ENCODE peak calls at places on chromosomes 3 and 15, in ten cellular contexts. U is esophagus squamous epithelium, T is transverse colon, D is fibroblast of lung, V is HCT116, M is uterus, W is lung, E is tibial nerve, H is lower lobe of right lung, S is upper lobe of right lung. P is an unnamed sample.

GRCh38 chr15:25858952-25859760 is 4.0 kb downstream of the ATP10A start:
- DNase-seq in U (no peak), T (no peak), D (no peak), V (no peak), M (no peak), W (no peak), E (no peak), H (no peak), S (no peak), P (no peak)

GRCh38 chr3:159082514-159082913 is 280.7 kb downstream of the MFSD1 start:
- DNase-seq in U (no peak), T (no peak), D (no peak), V (no peak), M (no peak), W (no peak), E (no peak), H (no peak), S (no peak), P (no peak)

GRCh38 chr15:39495871-39496459 is 84.9 kb upstream of the THBS1 start:
- DNase-seq in U (no peak), T (no peak), D (peak; percentile 9), V (no peak), M (no peak), W (no peak), E (no peak), H (no peak), S (no peak), P (no peak)

GRCh38 chr3:17832021-17832420 is 89.6 kb upstream of the TBC1D5 start:
- DNase-seq in U (no peak), T (no peak), D (no peak), V (no peak), M (no peak), W (no peak), E (no peak), H (no peak), S (no peak), P (no peak)

GRCh38 chr3:122880624-122881023 is 85.8 kb downstream of the SLC49A4 start:
- DNase-seq in U (no peak), T (peak; percentile 16), D (no peak), V (no peak), M (no peak), W (no peak), E (no peak), H (no peak), S (no peak), P (no peak)

GRCh38 chr3:128555098-128555825 is 62.3 kb upstream of the GATA2 start:
- DNase-seq in U (no peak), T (peak; percentile 16), D (no peak), V (no peak), M (peak; percentile 43), W (peak; percentile 50), E (no peak), H (peak; percentile 69), S (peak; percentile 78), P (no peak)

GRCh38 chr3:131503328-131503650 is 518 bp upstream of the MRPL3 start:
- DNase-seq in U (no peak), T (no peak), D (no peak), V (no peak), M (no peak), W (no peak), E (no peak), H (no peak), S (no peak), P (no peak)

GRCh38 chr3:193863657-193864323 is 270.8 kb downstream of the OPA1 start:
- DNase-seq in U (no peak), T (no peak), D (no peak), V (no peak), M (no peak), W (no peak), E (peak; percentile 12), H (no peak), S (no peak), P (peak; percentile 53)

GRCh38 chr3:5278666-5279065 is 91.2 kb downstream of the EDEM1 start:
- DNase-seq in U (no peak), T (no peak), D (no peak), V (no peak), M (no peak), W (no peak), E (no peak), H (no peak), S (no peak), P (no peak)

GRCh38 chr3:177282028-177282655 is 84.9 kb upstream of the TBL1XR1 start:
- DNase-seq in U (no peak), T (peak; percentile 35), D (no peak), V (no peak), M (no peak), W (no peak), E (no peak), H (no peak), S (no peak), P (no peak)

GRCh38 chr3:127744875-127745274 is 72.1 kb downstream of the ABTB1 start:
- DNase-seq in U (no peak), T (no peak), D (no peak), V (no peak), M (no peak), W (no peak), E (no peak), H (no peak), S (no peak), P (no peak)

GRCh38 chr3:170522171-170522570 is 63.7 kb downstream of the SLC7A14 start:
- DNase-seq in U (no peak), T (no peak), D (peak; percentile 54), V (no peak), M (no peak), W (no peak), E (no peak), H (no peak), S (no peak), P (no peak)

GRCh38 chr3:169836058-169836941 is 23.6 kb upstream of the LRRC34 start:
- DNase-seq in U (no peak), T (no peak), D (peak; percentile 36), V (no peak), M (no peak), W (no peak), E (no peak), H (no peak), S (no peak), P (no peak)

GRCh38 chr3:197367081-197367780 is 68.8 kb upstream of the DLG1 start:
- DNase-seq in U (peak; percentile 17), T (no peak), D (peak; percentile 49), V (no peak), M (no peak), W (peak; percentile 87), E (no peak), H (peak; percentile 90), S (peak; percentile 91), P (peak; percentile 49)

GRCh38 chr15:48579945-48580671 is 65.4 kb downstream of the FBN1 start:
- DNase-seq in U (no peak), T (no peak), D (peak; percentile 50), V (no peak), M (no peak), W (no peak), E (no peak), H (no peak), S (no peak), P (no peak)

GRCh38 chr3:42503957-42504333 is 1.5 kb downstream of the VIPR1 start:
- DNase-seq in U (no peak), T (peak; percentile 10), D (no peak), V (no peak), M (no peak), W (no peak), E (no peak), H (no peak), S (peak; percentile 21), P (no peak)

GRCh38 chr15:68558318-68559305 is 20.2 kb upstream of the CORO2B start:
- DNase-seq in U (no peak), T (peak; percentile 18), D (no peak), V (no peak), M (peak; percentile 23), W (no peak), E (no peak), H (no peak), S (no peak), P (no peak)

GRCh38 chr15:62390793-62391543 is 225.9 kb upstream of the C2CD4B start:
- DNase-seq in U (no peak), T (peak; percentile 44), D (peak; percentile 46), V (no peak), M (peak; percentile 41), W (peak; percentile 39), E (peak; percentile 23), H (peak; percentile 56), S (peak; percentile 75), P (peak; percentile 32)
- TF ChIP-seq CTCF in U (no peak), T (no peak), D (no peak), V (no peak), M (no peak), W (no peak), E (no peak), H (no peak), S (no peak), P (no peak)

GRCh38 chr15:89278307-89278706 is 34.5 kb downstream of the FANCI start:
- DNase-seq in U (no peak), T (no peak), D (peak; percentile 27), V (no peak), M (no peak), W (no peak), E (no peak), H (no peak), S (no peak), P (no peak)

GRCh38 chr15:89283201-89283600 is 39.4 kb downstream of the FANCI start:
- DNase-seq in U (no peak), T (no peak), D (no peak), V (no peak), M (no peak), W (no peak), E (no peak), H (no peak), S (no peak), P (no peak)
- H3K36me3 ChIP-seq in U (no peaks in the 10 kb centered on the region), T (no peaks in the 10 kb centered on the region), D (peaks cover 1% of the 10 kb centered on the region), V (peaks cover 39% of the 10 kb centered on the region), M (no peaks in the 10 kb centered on the region), W (no peaks in the 10 kb centered on the region), E (no peaks in the 10 kb centered on the region), H (no peaks in the 10 kb centered on the region), S (no peaks in the 10 kb centered on the region), P (no peaks in the 10 kb centered on the region)

GRCh38 chr15:88701561-88702095 is 62.8 kb downstream of the ISG20 start:
- DNase-seq in U (no peak), T (peak; percentile 33), D (no peak), V (peak; percentile 15), M (no peak), W (no peak), E (no peak), H (no peak), S (no peak), P (no peak)
- TF ChIP-seq CTCF in U (no peak), T (no peak), D (peak; percentile 9), V (peak; percentile 69), M (no peak), W (no peak), E (no peak), H (peak; percentile 31), S (peak; percentile 18), P (no peak)

GRCh38 chr3:136281966-136282554 is 31.9 kb downstream of the PCCB start:
- DNase-seq in U (no peak), T (no peak), D (no peak), V (no peak), M (peak; percentile 28), W (no peak), E (no peak), H (no peak), S (no peak), P (no peak)
- H3K36me3 ChIP-seq in U (no peaks in the 10 kb centered on the region), T (no peaks in the 10 kb centered on the region), D (no peaks in the 10 kb centered on the region), V (no peaks in the 10 kb centered on the region), M (no peaks in the 10 kb centered on the region), W (peaks cover 20% of the 10 kb centered on the region), E (no peaks in the 10 kb centered on the region), H (peaks cover 31% of the 10 kb centered on the region), S (peaks cover 27% of the 10 kb centered on the region), P (no peaks in the 10 kb centered on the region)

P was measured in prostate gland.